ENCODE peak calls at places on chromosomes 16 and 17, in five cellular contexts. L is A549, O is stomach, G is uterus, H is Peyer's patch. A is an unnamed sample.

GRCh38 chr16:83969771-83970429 is 1.9 kb downstream of the NECAB2 start:
- DNase-seq in O (no peak), G (no peak), H (no peak), L (no peak), A (no peak)

GRCh38 chr16:50099957-50100648 is 34.3 kb downstream of the HEATR3 start:
- DNase-seq in G (no peak), H (no peak), L (no peak), O (no peak), A (no peak)

GRCh38 chr17:76088041-76088867 is 9.3 kb downstream of the ZACN start:
- DNase-seq in G (no peak), H (no peak), L (no peak), O (no peak), A (no peak)

GRCh38 chr17:30210366-30210765 is 25.1 kb downstream of the SLC6A4 start:
- DNase-seq in L (no peak), G (no peak), O (no peak), H (no peak), A (no peak)

GRCh38 chr17:31869031-31869430 is 10.0 kb upstream of the COPRS start:
- DNase-seq in L (no peak), G (no peak), O (no peak), H (no peak), A (no peak)

GRCh38 chr17:63696381-63696961 is 3.5 kb downstream of the LIMD2 start:
- DNase-seq in L (peak), H (peak), O (peak), G (no peak), A (peak)

GRCh38 chr16:71552698-71553503 is 24.0 kb downstream of the TAT start:
- DNase-seq in L (no peak), G (no peak), H (no peak), O (no peak), A (no peak)

GRCh38 chr16:23333034-23333579 is 31.0 kb downstream of the SCNN1B start:
- DNase-seq in O (no peak), G (no peak), L (no peak), H (no peak), A (no peak)

GRCh38 chr17:40188694-40189093 is 11.4 kb downstream of the RAPGEFL1 start:
- DNase-seq in H (no peak), G (no peak), L (no peak), O (no peak), A (no peak)

GRCh38 chr17:68535903-68536302 is 23.7 kb downstream of the PRKAR1A start:
- DNase-seq in G (no peak), L (no peak), H (no peak), O (no peak), A (no peak)

GRCh38 chr17:21098934-21099687 is 27.7 kb upstream of the DHRS7B start:
- DNase-seq in H (peak), O (peak), L (peak), G (peak), A (peak)

GRCh38 chr16:10408824-10409381 is 23.0 kb downstream of the ATF7IP2 start:
- DNase-seq in L (no peak), H (no peak), O (no peak), G (no peak), A (no peak)

GRCh38 chr16:56336071-56336688 is 89.2 kb downstream of the AMFR start:
- DNase-seq in L (no peak), O (no peak), G (no peak), H (no peak), A (no peak)

GRCh38 chr17:16943032-16943352 is 28.9 kb downstream of the TNFRSF13B start:
- DNase-seq in L (no peak), G (no peak), O (peak), H (peak), A (no peak)

GRCh38 chr17:81035389-81036127 is 607 bp downstream of the BAIAP2 start:
- DNase-seq in H (no peak), O (no peak), G (no peak), L (no peak), A (no peak)

DNA sequence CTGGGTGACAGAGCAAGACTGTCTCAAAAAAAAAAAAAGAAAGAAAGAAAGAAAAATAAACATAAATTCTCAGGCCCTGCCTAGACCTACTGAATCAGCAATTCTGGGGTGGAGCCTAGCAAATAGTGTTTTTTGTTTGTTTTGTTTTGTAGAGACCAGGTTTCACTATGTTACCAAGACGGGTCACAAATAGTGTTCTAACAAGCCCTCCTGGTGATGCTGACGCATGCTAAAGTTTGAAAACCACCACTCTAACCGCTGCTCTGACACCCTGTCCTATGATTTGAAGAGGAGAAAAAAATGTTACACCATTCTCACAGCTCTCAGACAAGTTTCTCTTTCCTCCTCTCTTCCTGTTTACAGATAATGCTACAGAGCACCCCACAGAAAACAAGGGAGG is 1.5 kb downstream of the MRPL10 start:
- DNase-seq in G (no peak), H (no peak), O (no peak), L (no peak), A (no peak)
- H3K27ac ChIP-seq in G (no peak), H (peak), O (peak), L (no peak), A (peak)

GRCh38 chr17:4553669-4554068 is 1.5 kb downstream of the MYBBP1A start:
- DNase-seq in G (peak), O (no peak), L (no peak), H (no peak), A (no peak)

GRCh38 chr17:4551141-4551540 is 4.0 kb downstream of the MYBBP1A start:
- DNase-seq in L (no peak), O (no peak), G (no peak), H (no peak), A (no peak)

GRCh38 chr17:4549781-4550533 is 5.2 kb downstream of the MYBBP1A start:
- DNase-seq in G (no peak), O (no peak), H (no peak), L (no peak), A (no peak)

GRCh38 chr17:4550534-4551039 is 4.6 kb downstream of the MYBBP1A start:
- DNase-seq in O (no peak), H (no peak), L (no peak), G (no peak), A (no peak)

GRCh38 chr17:4551796-4552525 is 3.2 kb downstream of the MYBBP1A start:
- DNase-seq in G (no peak), L (no peak), H (peak), O (no peak), A (no peak)
- TF ChIP-seq POLR2A in G (no peak), L (no peak), H (no peak), O (no peak), A (no peak)

DNA sequence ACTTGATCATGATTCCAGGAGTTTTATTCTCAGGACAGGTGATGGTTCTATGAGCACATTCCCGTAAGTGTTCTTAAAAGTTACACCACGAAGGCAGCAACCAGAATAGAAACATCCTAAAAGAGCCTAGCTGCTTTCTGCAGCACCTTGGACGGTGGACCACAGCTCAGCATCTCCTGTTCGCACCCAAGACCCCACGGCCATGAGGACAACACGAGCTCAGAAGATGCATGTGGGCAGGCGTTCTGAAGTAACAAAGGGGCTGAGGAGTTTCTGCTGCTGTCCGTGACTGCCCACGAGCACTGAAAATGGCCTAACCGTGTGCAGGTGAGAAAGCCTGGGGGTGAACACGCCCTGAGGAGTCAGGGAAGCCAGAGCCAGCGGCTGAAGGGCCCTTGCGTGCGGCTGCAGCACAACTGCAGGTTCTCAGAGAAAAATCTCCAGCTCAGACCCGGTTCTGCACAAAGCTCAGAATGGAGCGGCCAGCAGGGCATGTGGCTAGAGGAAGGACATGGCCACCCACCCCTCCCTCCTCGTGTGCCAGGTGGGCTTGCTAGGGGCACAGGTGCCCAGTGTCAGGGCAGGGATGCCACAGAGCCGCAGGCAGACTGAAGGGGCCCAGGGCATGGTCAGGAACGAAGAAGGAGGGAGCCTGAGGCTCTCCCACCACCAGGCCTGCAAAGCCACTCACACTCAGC is 10.8 kb upstream of the C16orf95 start:
- DNase-seq in G (no peak), L (no peak), O (no peak), H (no peak), A (no peak)
- H3K27ac ChIP-seq in G (peak), L (no peak), O (peak), H (no peak), A (no peak)

GRCh38 chr17:18225121-18225561 is 294 bp upstream of the LLGL1 start:
- DNase-seq in H (peak), O (peak), L (peak), G (peak), A (peak)
- TF ChIP-seq POLR2A in H (no peak), O (no peak), L (no peak), G (peak), A (no peak)

DNA sequence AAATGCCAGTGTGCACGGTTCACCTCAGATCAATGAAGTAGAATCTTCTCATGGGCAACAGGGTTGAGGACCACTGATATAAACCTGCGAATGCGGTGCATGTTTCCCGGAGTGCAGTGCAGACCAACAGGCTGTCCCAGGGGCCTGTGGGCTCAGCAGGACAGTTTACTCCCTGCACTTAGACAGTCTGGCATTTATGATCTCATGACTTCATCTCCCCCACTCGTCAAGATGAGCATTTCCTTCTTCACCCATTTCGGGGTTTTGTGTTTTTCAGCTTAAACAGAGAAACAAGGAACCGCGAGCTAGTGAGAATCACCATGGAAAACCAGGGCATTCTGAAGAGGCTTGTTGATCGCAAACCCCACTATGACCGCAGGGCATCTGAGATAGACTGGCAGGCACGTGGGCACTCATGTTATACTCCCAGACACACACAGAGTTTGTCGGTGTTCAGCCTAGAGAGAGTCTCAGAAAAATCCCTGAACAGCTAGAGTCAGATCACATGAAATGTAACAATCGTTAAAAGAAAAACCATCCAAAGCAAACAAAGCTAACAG is 2.7 kb downstream of the CFAP97D1 start:
- DNase-seq in O (no peak), G (no peak), L (no peak), H (no peak), A (no peak)
- H3K27ac ChIP-seq in O (no peak), G (no peak), L (no peak), H (no peak), A (no peak)

DNA sequence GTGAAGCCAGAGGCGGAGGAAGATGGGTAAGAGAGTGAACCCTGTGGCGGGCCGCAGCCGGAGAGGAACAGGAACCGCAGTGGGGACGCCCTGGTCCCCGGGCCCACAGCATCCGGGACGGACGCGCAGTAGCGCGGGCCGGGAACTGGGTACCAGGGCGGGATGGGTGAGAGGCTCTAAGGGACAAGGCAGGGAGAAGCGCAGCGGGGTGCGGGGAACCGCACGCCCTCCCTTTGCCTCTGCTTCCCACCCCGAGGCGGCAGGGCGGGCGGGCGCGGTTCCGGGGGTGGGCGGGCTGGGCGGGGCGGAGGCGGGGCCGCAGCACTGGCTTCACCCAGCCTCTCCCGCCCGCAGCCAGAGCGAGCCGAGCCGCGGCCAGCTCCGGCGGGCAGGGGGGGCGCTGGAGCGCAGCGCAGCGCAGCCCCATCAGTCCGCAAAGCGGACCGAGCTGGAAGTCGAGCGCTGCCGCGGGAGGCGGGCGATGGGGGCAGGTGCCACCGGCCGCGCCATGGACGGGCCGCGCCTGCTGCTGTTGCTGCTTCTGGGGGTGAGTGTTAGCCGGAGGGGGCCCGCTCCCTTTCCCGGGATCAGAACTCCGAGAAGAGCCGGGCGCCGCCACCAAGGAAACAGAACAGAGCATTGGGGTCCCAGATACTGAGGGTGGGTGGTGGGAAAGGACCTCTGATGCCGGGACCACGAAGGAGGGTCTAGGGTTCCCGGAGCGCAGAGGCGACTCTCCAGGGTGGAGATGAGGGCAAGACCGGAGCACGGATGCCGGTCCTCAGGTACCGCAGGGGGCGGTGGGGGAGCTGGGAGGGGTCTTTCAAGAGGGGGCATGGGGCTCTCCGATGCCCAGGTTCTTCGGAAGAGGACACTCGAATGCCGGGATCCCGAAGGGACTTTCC is at the start of gene NGFR:
- DNase-seq in L (peak), G (no peak), H (peak), O (no peak), A (peak)
- TF ChIP-seq POLR2A in L (peak), G (peak), H (no peak), O (no peak), A (no peak)

DNA sequence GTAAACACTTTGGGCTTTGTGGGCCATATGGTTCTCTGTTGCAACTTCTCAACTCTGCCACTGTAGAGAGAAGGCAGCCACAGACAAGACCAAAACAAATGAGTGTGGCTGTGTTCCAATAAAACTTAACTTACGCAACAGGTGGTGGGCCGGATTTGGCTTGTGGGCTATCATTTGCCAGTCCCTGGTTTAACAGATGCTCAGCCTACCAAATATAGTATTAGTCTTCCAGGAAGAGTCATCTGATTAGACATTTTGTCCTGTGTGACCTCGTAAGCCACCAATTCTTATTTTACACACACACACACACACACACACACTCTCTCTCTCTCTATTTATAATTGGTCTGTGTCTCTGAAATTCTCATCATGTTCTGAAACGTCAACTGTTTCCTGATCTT is 245.9 kb downstream of the XYLT1 start:
- DNase-seq in G (peak), O (peak), H (peak), L (no peak), A (peak)
- H3K27ac ChIP-seq in G (peak), O (peak), H (peak), L (no peak), A (peak)

DNA sequence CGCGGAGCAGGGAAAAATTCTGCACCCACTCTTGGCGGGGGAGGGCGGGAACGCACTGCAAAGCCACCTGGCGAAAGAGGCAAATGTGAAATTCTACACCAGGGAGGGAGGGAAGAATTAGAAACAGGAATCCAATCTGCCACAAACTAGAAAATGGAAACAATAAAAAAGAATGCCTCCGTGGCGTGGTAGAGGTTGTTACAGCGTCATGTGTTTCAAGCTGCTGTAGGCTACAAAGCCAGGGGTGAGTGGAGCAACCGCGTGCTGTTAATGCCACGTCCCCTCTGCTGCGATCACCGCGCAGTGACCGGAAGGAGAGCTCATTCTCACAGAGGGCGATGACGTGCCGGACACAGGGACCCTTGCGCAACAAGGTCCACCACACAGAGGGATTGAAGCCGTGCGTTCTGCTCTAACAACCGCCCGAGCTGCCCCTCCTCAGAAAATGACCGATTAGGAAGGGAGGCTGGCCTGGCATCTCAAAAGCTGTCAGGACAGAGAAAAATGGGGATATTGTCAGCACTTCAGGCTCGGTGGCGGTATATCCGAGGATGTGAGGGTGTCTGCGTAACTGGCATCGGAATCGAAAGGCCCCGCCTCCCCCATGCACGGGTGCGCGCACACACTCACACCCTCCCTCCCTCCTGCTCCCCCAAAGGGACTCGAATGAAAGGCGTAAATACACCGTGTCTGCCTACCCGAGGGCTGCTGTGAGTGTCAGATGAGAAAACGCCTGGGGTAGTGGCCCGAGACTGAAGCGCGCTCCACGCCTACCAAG is 70.8 kb upstream of the TNRC6C start:
- DNase-seq in G (peak), O (peak), L (peak), H (peak), A (peak)
- TF ChIP-seq POLR2A in G (peak), O (no peak), L (no peak), H (no peak), A (no peak)

GRCh38 chr16:88665148-88665547 is 2.3 kb upstream of the MVD start:
- DNase-seq in L (no peak), G (no peak), H (no peak), O (peak), A (no peak)

GRCh38 chr16:88659160-88659559 is 3.7 kb downstream of the MVD start:
- DNase-seq in G (no peak), L (no peak), H (no peak), O (no peak), A (no peak)

GRCh38 chr16:88662843-88663606 is at the start of gene MVD:
- DNase-seq in O (peak), H (peak), G (peak), L (peak), A (peak)

GRCh38 chr16:88665570-88665969 is 2.7 kb upstream of the MVD start:
- DNase-seq in H (no peak), O (no peak), L (no peak), G (no peak), A (no peak)

DNA sequence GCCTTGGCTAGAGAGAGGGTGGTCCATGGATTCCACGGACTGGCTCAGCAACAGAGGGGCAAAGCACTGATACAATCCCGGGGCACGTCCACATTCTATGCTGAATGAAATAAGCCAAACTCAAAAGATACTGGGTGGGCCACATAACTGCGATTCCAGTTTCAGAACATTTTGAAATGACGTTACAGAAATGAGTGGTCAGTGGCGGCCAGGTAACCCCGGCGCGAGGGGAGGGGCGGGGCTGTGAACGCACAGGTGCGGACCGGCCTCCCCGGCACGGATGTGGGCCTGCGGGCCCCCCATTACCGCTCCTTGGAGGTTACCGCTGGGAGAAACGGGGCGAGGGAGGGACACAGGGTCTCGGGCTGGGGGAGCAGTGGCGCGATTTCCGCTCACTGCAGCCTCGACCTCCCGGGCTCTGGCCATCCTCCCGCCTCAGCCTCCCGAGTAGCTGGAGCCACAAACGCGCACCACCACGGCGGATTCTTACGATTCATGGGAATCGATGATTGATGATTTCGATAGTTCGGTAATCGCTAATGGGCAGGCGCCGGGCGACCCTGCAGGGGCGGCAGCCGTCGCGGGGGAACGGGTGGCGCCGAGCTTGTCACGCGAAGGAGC is 559 bp downstream of the MVD start:
- DNase-seq in G (no peak), H (no peak), O (no peak), L (no peak), A (peak)
- H3K27ac ChIP-seq in G (peak), H (peak), O (peak), L (peak), A (peak)

A was measured in transverse colon.